ENCODE peak calls at places on chromosomes 13 and 19, in six cellular contexts. C is small intestine; N is left ventricle myocardium inferior; E is CD4-positive, alpha-beta memory T cell; X is ascending aorta; W is thoracic aorta. P is an unnamed sample.

GRCh38 chr13:72757792-72758535 is 23.7 kb downstream of the DIS3 start:
- DNase-seq in C (no peak), N (no peak), E (no peak), X (no peak), W (no peak), P (no peak)

GRCh38 chr19:39132344-39132969 is 6.9 kb downstream of the PAK4 start:
- DNase-seq in C (no peak), N (no peak), E (no peak), X (no peak), W (no peak), P (no peak)

GRCh38 chr19:30420881-30421280 is 48.7 kb downstream of the ZNF536 start:
- DNase-seq in C (no peak), N (no peak), E (no peak), X (no peak), W (no peak), P (no peak)

GRCh38 chr13:110981379-110981778 is 66.5 kb upstream of the ANKRD10 start:
- DNase-seq in C (no peak), N (no peak), E (no peak), X (no peak), W (no peak), P (no peak)

GRCh38 chr19:10408511-10409291 is 5.4 kb upstream of the CDC37 start:
- DNase-seq in C (no peak), N (no peak), E (peak; percentile 84), X (no peak), W (no peak), P (peak; percentile 33)

GRCh38 chr13:28325022-28325421 is 169.9 kb downstream of the FLT1 start:
- DNase-seq in C (no peak), N (no peak), E (no peak), X (no peak), W (no peak), P (no peak)

GRCh38 chr19:41324921-41325639 is 15.1 kb downstream of the CCDC97 start:
- DNase-seq in C (no peak), N (peak; percentile 77), E (no peak), X (peak; percentile 88), W (peak; percentile 66), P (peak; percentile 47)

GRCh38 chr13:113044431-113045114 is 61.0 kb upstream of the F7 start:
- DNase-seq in C (no peak), N (no peak), E (no peak), X (no peak), W (no peak), P (no peak)

GRCh38 chr19:29364224-29364726 is 151.3 kb upstream of the UQCRFS1 start:
- DNase-seq in C (no peak), N (no peak), E (no peak), X (no peak), W (no peak), P (no peak)

GRCh38 chr19:8310342-8311055 is 2.3 kb upstream of the CD320 start:
- DNase-seq in C (no peak), N (no peak), E (no peak), X (peak; percentile 42), W (no peak), P (no peak)

GRCh38 chr13:81320516-81320915 is 979.6 kb upstream of the SPRY2 start:
- DNase-seq in C (no peak), N (no peak), E (no peak), X (no peak), W (no peak), P (no peak)

GRCh38 chr13:95865080-95865597 is 188.1 kb downstream of the UGGT2 start:
- DNase-seq in C (no peak), N (no peak), E (no peak), X (no peak), W (no peak), P (no peak)

GRCh38 chr19:4369109-4369887 is 25.9 kb downstream of the MPND start:
- DNase-seq in C (peak; percentile 83), N (peak; percentile 46), E (peak; percentile 91), X (no peak), W (no peak), P (peak; percentile 83)

GRCh38 chr19:35756373-35757230 is at the start of gene HSPB6:
- DNase-seq in C (no peak), N (peak; percentile 80), E (no peak), X (peak; percentile 89), W (no peak), P (no peak)

GRCh38 chr19:10899171-10899653 is 27.9 kb downstream of the CARM1 start:
- DNase-seq in C (peak; percentile 94), N (peak; percentile 56), E (no peak), X (no peak), W (no peak), P (no peak)

GRCh38 chr19:4059931-4060620 is 6.6 kb downstream of the ZBTB7A start:
- DNase-seq in C (peak; percentile 90), N (peak; percentile 73), E (peak; percentile 68), X (no peak), W (no peak), P (peak; percentile 86)

GRCh38 chr13:112940236-112940635 is 28.8 kb upstream of the MCF2L start:
- DNase-seq in C (no peak), N (no peak), E (no peak), X (no peak), W (no peak), P (no peak)

GRCh38 chr19:18191640-18192062 is 1.4 kb upstream of the MPV17L2 start:
- DNase-seq in C (no peak), N (no peak), E (no peak), X (no peak), W (no peak), P (no peak)

GRCh38 chr19:4114181-4114580 is 9.7 kb downstream of the MAP2K2 start:
- DNase-seq in C (no peak), N (no peak), E (no peak), X (no peak), W (no peak), P (no peak)

GRCh38 chr19:34232566-34233481 is 21.5 kb upstream of the GARRE1 start:
- DNase-seq in C (no peak), N (peak; percentile 53), E (no peak), X (peak; percentile 77), W (no peak), P (no peak)

GRCh38 chr13:30752991-30753616 is 17.8 kb downstream of the ALOX5AP start:
- DNase-seq in C (no peak), N (no peak), E (no peak), X (no peak), W (no peak), P (no peak)

GRCh38 chr19:45613926-45614725 is 12.1 kb upstream of the GPR4 start:
- DNase-seq in C (peak; percentile 92), N (no peak), E (peak; percentile 50), X (no peak), W (no peak), P (no peak)

GRCh38 chr13:78827471-78827870 is 168.5 kb upstream of the OBI1 start:
- DNase-seq in C (no peak), N (no peak), E (no peak), X (no peak), W (no peak), P (no peak)

GRCh38 chr13:30429721-30430694 is 7.7 kb downstream of the UBE2L5 start:
- DNase-seq in C (no peak), N (no peak), E (peak; percentile 54), X (no peak), W (no peak), P (no peak)

GRCh38 chr13:80399340-80400163 is 58.6 kb upstream of the SPRY2 start:
- DNase-seq in C (peak; percentile 26), N (no peak), E (no peak), X (no peak), W (no peak), P (peak; percentile 24)

GRCh38 chr19:9406798-9407352 is 28.5 kb downstream of the ZNF266 start:
- DNase-seq in C (peak; percentile 60), N (peak; percentile 84), E (peak; percentile 40), X (peak; percentile 69), W (no peak), P (peak; percentile 4)

GRCh38 chr19:18514800-18515682 is 6.8 kb downstream of the ELL start:
- DNase-seq in C (peak; percentile 83), N (peak; percentile 51), E (peak; percentile 81), X (peak; percentile 86), W (no peak), P (peak; percentile 58)

DNA sequence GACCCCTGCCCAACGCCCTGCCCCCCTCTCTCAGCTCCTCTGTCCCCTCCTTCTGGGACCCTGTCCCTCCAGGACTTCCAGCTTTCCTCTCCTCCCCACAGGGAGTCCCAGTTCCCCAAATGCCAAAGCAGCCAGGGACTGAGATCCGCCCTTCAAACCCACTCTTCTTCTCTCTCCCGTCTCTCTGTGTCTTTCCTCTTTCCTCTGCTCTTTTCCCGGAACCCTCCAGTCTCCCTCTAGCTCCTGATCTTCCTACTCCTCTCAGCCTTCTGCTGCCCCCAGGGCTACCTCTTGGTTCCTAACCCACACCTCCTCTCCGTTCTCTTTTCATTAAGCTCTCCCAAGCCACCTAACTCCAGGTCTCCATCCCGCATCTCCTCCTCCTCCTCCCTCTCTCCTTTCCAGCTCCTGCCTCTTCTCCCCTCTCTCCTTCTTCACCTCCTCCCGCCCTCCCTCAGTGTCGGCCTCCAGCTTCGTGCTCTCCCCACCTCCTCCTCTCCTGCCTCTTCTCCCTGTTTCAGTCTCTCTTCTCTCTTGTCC is at the start of gene CA11:
- DNase-seq in C (peak; percentile 23), N (no peak), E (no peak), X (no peak), W (no peak), P (peak; percentile 27)
- H3K4me1 ChIP-seq in C (no peaks in the 10 kb centered on the region), N (peaks cover 24% of the 10 kb centered on the region), E (peaks cover 46% of the 10 kb centered on the region), X (no peaks in the 10 kb centered on the region), W (peaks cover 17% of the 10 kb centered on the region), P (peaks cover 40% of the 10 kb centered on the region)

DNA sequence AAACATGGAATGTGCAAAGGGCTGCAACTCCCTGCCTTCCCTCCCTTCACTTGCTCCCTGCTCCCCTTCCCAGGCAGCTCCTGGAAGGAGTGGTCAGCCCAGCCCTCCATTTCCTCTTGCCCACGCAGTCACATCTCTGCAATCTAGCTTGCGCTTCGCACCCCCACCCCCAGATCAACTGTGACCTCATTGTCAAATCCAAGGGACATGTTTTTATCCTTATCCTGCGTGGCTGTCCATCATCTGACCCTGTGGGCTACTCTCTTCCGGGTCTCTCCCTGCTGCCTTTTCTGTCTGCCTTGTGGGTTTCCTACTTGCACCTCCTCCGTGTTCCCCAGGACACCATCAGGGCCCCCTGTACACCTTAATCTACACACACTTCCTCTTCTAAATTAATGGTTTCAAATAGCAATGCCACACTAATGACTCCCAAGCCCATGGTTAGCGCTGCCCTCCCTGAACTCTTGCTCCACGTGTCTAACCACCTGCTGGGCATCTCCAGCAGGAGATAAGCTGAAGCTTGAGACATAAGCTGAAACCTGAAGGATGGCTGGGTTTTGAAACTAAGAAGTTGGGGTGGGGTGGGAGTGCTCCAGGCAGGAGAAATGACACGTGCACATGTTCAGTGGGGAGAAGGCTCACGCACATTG is 118.3 kb downstream of the USP12 start:
- DNase-seq in C (no peak), N (no peak), E (no peak), X (no peak), W (no peak), P (no peak)
- H3K27ac ChIP-seq in C (no peak overlapping the region), N (no peak overlapping the region), E (no peak overlapping the region), X (no peak overlapping the region), W (no peak overlapping the region), P (no peak overlapping the region)

DNA sequence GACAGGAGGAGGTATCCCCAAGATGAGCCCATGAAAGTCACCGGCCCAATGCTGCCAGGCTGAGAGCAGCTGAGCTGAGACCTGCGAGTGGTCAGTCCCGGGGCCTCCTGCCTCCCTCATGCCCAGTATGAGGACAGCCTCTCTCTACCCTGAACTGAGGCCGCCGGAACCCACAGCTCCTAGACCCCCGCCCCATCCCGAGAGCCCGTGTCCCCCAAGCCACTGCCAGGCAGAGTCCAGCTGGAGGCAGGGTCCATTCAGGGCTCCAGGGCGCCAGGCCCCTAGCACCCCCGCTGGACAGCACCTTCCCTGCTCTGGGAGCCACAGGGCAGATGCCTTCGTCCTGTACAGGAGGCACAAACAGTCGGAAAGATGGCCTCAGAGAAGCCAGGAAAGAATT is 38.7 kb downstream of the MLLT1 start:
- DNase-seq in C (no peak), N (peak; percentile 12), E (peak; percentile 21), X (no peak), W (no peak), P (no peak)
- H3K4me1 ChIP-seq in C (peaks cover 2% of the 10 kb centered on the region), N (peaks cover 88% of the 10 kb centered on the region), E (peaks cover 38% of the 10 kb centered on the region), X (peaks cover 12% of the 10 kb centered on the region), W (peaks cover 51% of the 10 kb centered on the region), P (peaks cover 28% of the 10 kb centered on the region)

GRCh38 chr13:40673061-40673397 is 6.6 kb upstream of the FOXO1 start:
- DNase-seq in C (peak; percentile 34), N (no peak), E (no peak), X (no peak), W (no peak), P (no peak)
- H3K27ac ChIP-seq in C (no peak overlapping the region), N (no peak overlapping the region), E (no peak overlapping the region), X (no peak overlapping the region), W (no peak overlapping the region), P (no peak overlapping the region)